ENCODE peak calls at places on chromosome 2, in seven cellular contexts. N is GM10248; H is astrocyte; F is A549; X is uterus; P is WERI-Rb-1; Z is CD8-positive, alpha-beta T cell. K is an unnamed sample.

GRCh38 chr2:70088508-70089219 is 1.4 kb downstream of the PCBP1 start:
- DNase-seq in F (no peak), N (no peak), P (no peak), Z (no peak), H (no peak), X (no peak), K (no peak)

GRCh38 chr2:208033701-208034502 is 8.6 kb upstream of the PLEKHM3 start:
- DNase-seq in N (peak), X (peak), P (peak), H (peak), Z (peak), F (peak), K (no peak)

GRCh38 chr2:177393381-177393780 is 808 bp downstream of the AGPS start:
- DNase-seq in N (no peak), X (no peak), P (no peak), Z (peak), F (no peak), H (no peak), K (no peak)

GRCh38 chr2:7083580-7084509 is 166.6 kb downstream of the RNF144A start:
- DNase-seq in F (peak), P (peak), N (no peak), X (no peak), Z (no peak), H (peak), K (peak)

GRCh38 chr2:9558948-9559381 is 3.3 kb upstream of the ADAM17 start:
- DNase-seq in F (peak), Z (no peak), N (no peak), P (no peak), H (peak), X (peak), K (no peak)

GRCh38 chr2:229339613-229340012 is 68.5 kb upstream of the PID1 start:
- DNase-seq in H (peak), F (peak), P (no peak), N (no peak), X (no peak), Z (no peak), K (no peak)

GRCh38 chr2:128819092-128819491 is 500.4 kb upstream of the HS6ST1 start:
- DNase-seq in H (no peak), F (no peak), X (no peak), N (no peak), Z (no peak), P (no peak), K (no peak)

GRCh38 chr2:207502799-207503198 is 27.0 kb upstream of the CREB1 start:
- DNase-seq in Z (no peak), H (no peak), N (peak), F (no peak), X (no peak), P (no peak), K (no peak)

GRCh38 chr2:206915136-206915535 is 24.2 kb upstream of the CPO start:
- DNase-seq in F (peak), X (peak), P (peak), Z (no peak), N (no peak), H (peak), K (no peak)

GRCh38 chr2:8154270-8154669 is 527.6 kb upstream of the ID2 start:
- DNase-seq in P (no peak), X (no peak), Z (no peak), N (no peak), H (no peak), F (no peak), K (no peak)

GRCh38 chr2:236073246-236073645 is 94.9 kb downstream of the GBX2 start:
- DNase-seq in N (no peak), P (no peak), X (no peak), Z (no peak), F (no peak), H (no peak), K (no peak)

GRCh38 chr2:177868792-177869191 is 203.8 kb downstream of the PDE11A start:
- DNase-seq in N (no peak), P (no peak), X (no peak), H (no peak), F (no peak), Z (no peak), K (no peak)

GRCh38 chr2:86094229-86094628 is 11.5 kb downstream of the POLR1A start:
- DNase-seq in N (no peak), H (no peak), P (no peak), X (no peak), Z (no peak), F (no peak), K (no peak)

GRCh38 chr2:21078296-21078695 is 34.4 kb upstream of the APOB start:
- DNase-seq in H (no peak), X (no peak), Z (no peak), N (no peak), F (no peak), P (no peak), K (no peak)

GRCh38 chr2:241890524-241891235 is 21.2 kb downstream of the RTP5 start:
- DNase-seq in F (no peak), Z (no peak), X (no peak), P (no peak), N (no peak), H (no peak), K (no peak)

GRCh38 chr2:95082479-95082878 is 39.1 kb downstream of the MRPS5 start:
- DNase-seq in Z (no peak), X (no peak), P (no peak), H (no peak), F (no peak), N (no peak), K (no peak)

GRCh38 chr2:39534095-39534711 is 97.1 kb upstream of the MAP4K3 start:
- DNase-seq in Z (no peak), H (no peak), P (no peak), N (no peak), F (no peak), X (no peak), K (no peak)

GRCh38 chr2:237591379-237591881 is 896 bp upstream of the RAB17 start:
- DNase-seq in H (no peak), Z (no peak), P (no peak), N (no peak), X (no peak), F (no peak), K (no peak)

GRCh38 chr2:54579682-54580349 is 123.7 kb downstream of the SPTBN1 start:
- DNase-seq in N (peak), X (no peak), Z (peak), H (no peak), P (no peak), F (peak), K (no peak)

GRCh38 chr2:7899241-7899640 is 782.6 kb upstream of the ID2 start:
- DNase-seq in H (no peak), P (no peak), N (no peak), Z (no peak), X (no peak), F (no peak), K (no peak)

GRCh38 chr2:71736986-71737385 is 283.6 kb downstream of the DYSF start:
- DNase-seq in N (no peak), X (no peak), P (no peak), Z (no peak), H (no peak), F (no peak), K (no peak)

GRCh38 chr2:101030866-101031554 is 28.9 kb downstream of the RPL31 start:
- DNase-seq in P (no peak), H (no peak), F (no peak), Z (no peak), N (no peak), X (no peak), K (no peak)

GRCh38 chr2:224360801-224361251 is 41.1 kb downstream of the FAM124B start:
- DNase-seq in X (no peak), P (no peak), Z (no peak), F (no peak), H (peak), N (no peak), K (no peak)

GRCh38 chr2:166651080-166651675 is 157.1 kb upstream of the SCN7A start:
- DNase-seq in P (no peak), H (peak), F (no peak), N (no peak), Z (no peak), X (no peak), K (no peak)

GRCh38 chr2:10547011-10547410 is 98.9 kb upstream of the ODC1 start:
- DNase-seq in H (no peak), Z (no peak), F (no peak), P (no peak), X (no peak), N (no peak), K (no peak)

GRCh38 chr2:30410217-30410616 is 36.8 kb upstream of the LCLAT1 start:
- DNase-seq in N (no peak), H (peak), X (no peak), Z (no peak), F (peak), P (no peak), K (no peak)

GRCh38 chr2:80889009-80889408 is 584.5 kb upstream of the LRRTM1 start:
- DNase-seq in H (no peak), F (no peak), N (no peak), Z (no peak), P (no peak), X (no peak), K (no peak)

GRCh38 chr2:205706769-205707375 is 24.6 kb downstream of the NRP2 start:
- DNase-seq in Z (no peak), N (peak), F (peak), P (no peak), H (peak), X (peak), K (no peak)

GRCh38 chr2:142347751-142348150 is 216.9 kb upstream of the LRP1B start:
- DNase-seq in N (no peak), X (no peak), Z (no peak), P (no peak), F (no peak), H (no peak), K (no peak)

DNA sequence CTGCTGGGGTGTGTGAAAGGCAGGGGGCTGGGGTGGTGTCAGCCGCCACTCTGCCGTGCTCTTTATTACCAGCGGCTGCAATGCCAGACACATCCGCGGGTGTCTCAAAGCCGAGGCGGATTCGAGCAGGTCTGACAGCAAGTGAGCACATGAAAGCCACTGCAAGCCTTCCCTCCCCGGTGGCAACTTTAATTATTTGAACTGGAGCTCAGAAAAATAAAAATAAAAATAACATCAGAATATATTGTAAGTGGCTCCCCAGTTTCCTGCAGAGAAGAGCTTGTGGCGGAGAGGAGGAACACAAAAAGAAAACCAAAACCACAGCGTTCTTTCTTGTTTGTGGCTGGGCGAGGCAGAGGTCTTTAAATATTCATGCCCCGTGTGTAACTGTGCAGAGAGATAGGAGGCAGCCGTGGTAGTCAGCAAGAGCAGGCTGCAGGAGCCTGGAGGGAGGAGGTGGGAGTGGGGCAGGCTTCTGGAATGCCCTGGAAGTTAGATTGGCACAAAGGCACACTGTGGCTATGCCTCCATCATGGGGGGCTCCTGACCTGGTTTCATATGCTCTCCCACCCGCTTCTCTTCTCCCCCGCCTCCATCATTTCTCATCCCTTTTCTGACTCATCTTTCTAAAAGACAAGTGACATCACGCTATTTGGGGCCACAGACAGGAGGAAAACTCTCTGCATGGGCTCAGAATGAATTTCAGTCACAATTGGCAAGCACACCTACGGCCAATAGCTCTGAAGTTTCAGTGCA is 199.8 kb downstream of the CLIP4 start:
- DNase-seq in X (no peak), H (peak), N (peak), F (no peak), Z (peak), P (no peak), K (peak)
- TF ChIP-seq CTCF in X (no peak), H (peak), N (no peak), F (no peak), Z (no peak), P (no peak), K (no peak)

GRCh38 chr2:202035089-202035940 is 1.7 kb downstream of the FZD7 start:
- DNase-seq in H (peak), N (no peak), Z (peak), F (no peak), X (peak), P (no peak), K (peak)
- TF ChIP-seq CTCF in H (peak), N (peak), Z (no peak), F (no peak), X (peak), P (no peak), K (peak)

GRCh38 chr2:192194866-192195547 is at the start of gene TMEFF2:
- DNase-seq in H (peak), F (peak), Z (peak), X (peak), P (peak), N (peak), K (peak)
- TF ChIP-seq CTCF in H (peak), F (peak), Z (no peak), X (no peak), P (peak), N (no peak), K (peak)

DNA sequence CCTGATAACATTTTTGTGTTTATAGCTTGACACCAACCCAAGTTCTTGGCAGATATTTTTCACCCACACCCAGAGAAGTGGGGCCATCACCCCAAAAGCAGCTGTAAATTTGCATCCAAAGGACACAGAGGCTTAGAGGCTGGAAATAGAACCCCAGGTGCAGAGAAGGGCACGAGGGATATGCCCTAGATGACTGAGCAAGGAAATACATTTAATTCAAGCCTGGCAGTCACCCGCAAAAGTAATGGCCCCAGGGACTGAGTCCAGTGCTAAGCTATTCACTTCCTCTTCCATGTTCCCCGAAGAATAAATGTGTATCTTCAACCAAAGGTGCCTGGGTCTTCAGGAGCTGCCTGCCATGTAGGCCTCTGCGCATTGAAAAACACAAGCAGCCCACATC is 14.0 kb upstream of the REG3G start:
- DNase-seq in F (no peak), P (no peak), Z (no peak), X (no peak), H (no peak), N (no peak), K (no peak)
- TF ChIP-seq CTCF in F (no peak), P (no peak), Z (no peak), X (no peak), H (no peak), N (no peak), K (no peak)

GRCh38 chr2:189633392-189633811 is 27.9 kb upstream of the ASNSD1 start:
- DNase-seq in H (no peak), Z (no peak), N (no peak), X (no peak), P (no peak), F (no peak), K (no peak)
- TF ChIP-seq CTCF in H (no peak), Z (no peak), N (peak), X (peak), P (no peak), F (peak), K (peak)

GRCh38 chr2:106963156-106963555 is 77.2 kb upstream of the ST6GAL2 start:
- DNase-seq in H (peak), P (no peak), F (no peak), X (no peak), Z (no peak), N (no peak), K (no peak)
- TF ChIP-seq CTCF in H (no peak), P (no peak), F (no peak), X (no peak), Z (no peak), N (no peak), K (no peak)

DNA sequence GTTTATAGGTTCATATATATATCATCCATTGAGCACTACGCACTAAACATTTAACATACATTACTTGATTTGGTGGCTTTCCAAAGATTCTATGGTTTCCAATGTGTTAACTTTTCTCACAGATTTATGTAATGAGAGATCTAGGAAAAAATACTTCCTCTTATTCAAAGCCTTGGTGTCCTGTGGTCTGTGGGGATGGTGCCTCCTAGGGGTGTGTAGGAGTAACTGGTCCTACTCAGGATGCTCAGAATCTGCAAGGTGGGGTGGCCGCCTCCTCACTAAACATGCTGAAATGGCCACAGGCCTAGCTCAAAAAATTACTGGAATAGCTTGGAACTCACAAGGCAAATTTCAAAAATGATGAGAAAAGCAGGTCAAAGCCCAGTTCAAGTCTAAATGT is 11.6 kb downstream of the GPR55 start:
- DNase-seq in H (no peak), N (no peak), X (peak), P (peak), Z (no peak), F (peak), K (no peak)
- TF ChIP-seq CTCF in H (no peak), N (peak), X (no peak), P (peak), Z (peak), F (no peak), K (peak)

GRCh38 chr2:232925153-232925768 is 55.2 kb downstream of the SNORC start:
- DNase-seq in H (no peak), Z (no peak), P (peak), F (no peak), X (no peak), N (no peak), K (no peak)
- TF ChIP-seq CTCF in H (no peak), Z (no peak), P (no peak), F (no peak), X (no peak), N (peak), K (no peak)

GRCh38 chr2:240451791-240452470 is 16.5 kb downstream of the GPC1 start:
- DNase-seq in H (no peak), F (no peak), X (no peak), P (no peak), Z (no peak), N (no peak), K (peak)
- TF ChIP-seq CTCF in H (no peak), F (no peak), X (no peak), P (no peak), Z (no peak), N (no peak), K (no peak)

K was measured in glutamatergic neuron.